ENCODE peak calls at places on chromosomes 12 and 14, in four cellular contexts. H is activated CD8-positive, alpha-beta memory T cell treated with anti-CD3 and anti-CD28 coated beads, Interleukin-2, amount 10 ng/mL, durations not matched to agents 7 days and 5 days; U is T-helper 17 cell; Q is stimulated activated CD4-positive, alpha-beta T cell treated with anti-CD3 and anti-CD28 coated beads, Interleukin-4, amount 100 ng/mL, for 48 hours. S is an unnamed sample.

GRCh38 chr12:90305379-90305778 is 596.7 kb upstream of the ATP2B1 start:
- DNase-seq in H (no peak), U (no peak), Q (no peak), S (no peak)

GRCh38 chr12:95877622-95878021 is 18.9 kb downstream of the SNRPF start:
- DNase-seq in H (no peak), U (no peak), Q (no peak), S (no peak)

GRCh38 chr12:114636723-114637480 is 47.1 kb downstream of the TBX3 start:
- DNase-seq in H (no peak), U (no peak), Q (no peak), S (no peak)

GRCh38 chr14:103805708-103806107 is 41.7 kb downstream of the PPP1R13B start:
- DNase-seq in H (no peak), U (no peak), Q (no peak), S (no peak)

GRCh38 chr14:54691525-54692260 is 124.8 kb downstream of the SAMD4A start:
- DNase-seq in H (peak; percentile 72), U (peak; percentile 22), Q (peak; percentile 49), S (peak; percentile 75)

GRCh38 chr14:91839754-91840153 is 27.6 kb downstream of the TC2N start:
- DNase-seq in H (no peak), U (no peak), Q (no peak), S (no peak)

GRCh38 chr12:26119391-26119981 is 5.4 kb downstream of the BHLHE41 start:
- DNase-seq in H (no peak), U (no peak), Q (no peak), S (no peak)

GRCh38 chr12:57175428-57176138 is 28.2 kb upstream of the LRP1-AS start:
- DNase-seq in H (peak; percentile 52), U (no peak), Q (peak; percentile 57), S (peak; percentile 34)

GRCh38 chr14:81565441-81566290 is 32.0 kb upstream of the SEL1L start:
- DNase-seq in H (peak; percentile 43), U (no peak), Q (no peak), S (no peak)

GRCh38 chr12:31896514-31897039 is 62.6 kb upstream of the RESF1 start:
- DNase-seq in H (peak; percentile 96), U (peak; percentile 37), Q (peak; percentile 66), S (no peak)

GRCh38 chr12:14994610-14995009 is 21.8 kb downstream of the PDE6H start:
- DNase-seq in H (no peak), U (no peak), Q (no peak), S (no peak)

GRCh38 chr14:26729851-26730250 is 132.0 kb upstream of the NOVA1 start:
- DNase-seq in H (no peak), U (no peak), Q (no peak), S (no peak)

GRCh38 chr14:57834001-57834598 is 31.8 kb downstream of the SLC35F4 start:
- DNase-seq in H (no peak), U (no peak), Q (no peak), S (no peak)

GRCh38 chr12:102171951-102172350 is 25.7 kb downstream of the PMCH start:
- DNase-seq in H (no peak), U (no peak), Q (no peak), S (no peak)

GRCh38 chr12:14473707-14474287 is 93.9 kb downstream of the PLBD1 start:
- DNase-seq in H (no peak), U (no peak), Q (no peak), S (no peak)

GRCh38 chr12:96368687-96369086 is 31.6 kb downstream of the CDK17 start:
- DNase-seq in H (no peak), U (no peak), Q (no peak), S (no peak)

GRCh38 chr12:6934110-6934509 is 6.4 kb downstream of the ATN1 start:
- DNase-seq in H (no peak), U (no peak), Q (no peak), S (no peak)

GRCh38 chr12:107131832-107132616 is 38.7 kb upstream of the CRY1 start:
- DNase-seq in H (peak; percentile 40), U (no peak), Q (no peak), S (no peak)

GRCh38 chr12:110928700-110929099 is 8.3 kb upstream of the MYL2 start:
- DNase-seq in H (no peak), U (no peak), Q (no peak), S (no peak)

S was measured in SJSA1.